ENCODE peak calls at places on chromosome 2, in four cellular contexts. One of them, this sample, is unnamed.

GRCh38 chr2:40286721-40287120 is 165.2 kb downstream of the SLC8A1 start:
- DNase-seq in coronary artery: no peak
- DNase-seq in brain microvascular endothelial cell: no peak
- DNase-seq in testis: no peak
- DNase-seq in this sample: no peak

GRCh38 chr2:43326116-43326825 is 99.9 kb upstream of the ZFP36L2 start:
- DNase-seq in testis: no peak
- DNase-seq in coronary artery: no peak
- DNase-seq in brain microvascular endothelial cell: no peak
- DNase-seq in this sample: no peak

GRCh38 chr2:110662560-110662959 is 15.3 kb downstream of the BUB1 start:
- DNase-seq in brain microvascular endothelial cell: peak; percentile 70
- DNase-seq in coronary artery: no peak
- DNase-seq in testis: no peak
- DNase-seq in this sample: no peak

GRCh38 chr2:132475615-132476014 is 59.0 kb downstream of the GPR39 start:
- DNase-seq in brain microvascular endothelial cell: no peak
- DNase-seq in coronary artery: no peak
- DNase-seq in testis: no peak
- DNase-seq in this sample: no peak

GRCh38 chr2:42722328-42723190 is 41.4 kb downstream of the OXER1 start:
- DNase-seq in brain microvascular endothelial cell: peak; percentile 94
- DNase-seq in coronary artery: no peak
- DNase-seq in testis: peak; percentile 77
- DNase-seq in this sample: peak; percentile 82

GRCh38 chr2:231781798-231782726 is 980 bp upstream of the PDE6D start:
- DNase-seq in testis: peak; percentile 34
- DNase-seq in coronary artery: no peak
- DNase-seq in brain microvascular endothelial cell: peak; percentile 29
- DNase-seq in this sample: no peak

GRCh38 chr2:27249077-27249890 is 13.6 kb downstream of the SLC30A3 start:
- DNase-seq in coronary artery: no peak
- DNase-seq in brain microvascular endothelial cell: peak; percentile 36
- DNase-seq in testis: no peak
- DNase-seq in this sample: no peak

GRCh38 chr2:234454433-234454832 is 42.4 kb downstream of the ARL4C start:
- DNase-seq in coronary artery: no peak
- DNase-seq in testis: no peak
- DNase-seq in brain microvascular endothelial cell: no peak
- DNase-seq in this sample: no peak

GRCh38 chr2:10367472-10368439 is 65.1 kb downstream of the HPCAL1 start:
- DNase-seq in brain microvascular endothelial cell: no peak
- DNase-seq in coronary artery: no peak
- DNase-seq in testis: no peak
- DNase-seq in this sample: no peak

GRCh38 chr2:230878599-230878965 is 13.8 kb downstream of the ITM2C start:
- DNase-seq in testis: no peak
- DNase-seq in brain microvascular endothelial cell: no peak
- DNase-seq in coronary artery: peak; percentile 60
- DNase-seq in this sample: no peak

GRCh38 chr2:219281588-219281987 is 2.4 kb downstream of the DNAJB2 start:
- DNase-seq in testis: no peak
- DNase-seq in brain microvascular endothelial cell: no peak
- DNase-seq in coronary artery: no peak
- DNase-seq in this sample: no peak

GRCh38 chr2:219278655-219279150 is 463 bp upstream of the DNAJB2 start:
- DNase-seq in brain microvascular endothelial cell: no peak
- DNase-seq in testis: no peak
- DNase-seq in coronary artery: no peak
- DNase-seq in this sample: no peak

GRCh38 chr2:219280682-219281081 is 1.5 kb downstream of the DNAJB2 start:
- DNase-seq in coronary artery: no peak
- DNase-seq in testis: no peak
- DNase-seq in brain microvascular endothelial cell: no peak
- DNase-seq in this sample: no peak

GRCh38 chr2:219279151-219279915 is at the start of gene DNAJB2:
- DNase-seq in coronary artery: peak; percentile 99
- DNase-seq in brain microvascular endothelial cell: peak; percentile 99
- DNase-seq in testis: peak; percentile 98
- DNase-seq in this sample: peak; percentile 98

DNA sequence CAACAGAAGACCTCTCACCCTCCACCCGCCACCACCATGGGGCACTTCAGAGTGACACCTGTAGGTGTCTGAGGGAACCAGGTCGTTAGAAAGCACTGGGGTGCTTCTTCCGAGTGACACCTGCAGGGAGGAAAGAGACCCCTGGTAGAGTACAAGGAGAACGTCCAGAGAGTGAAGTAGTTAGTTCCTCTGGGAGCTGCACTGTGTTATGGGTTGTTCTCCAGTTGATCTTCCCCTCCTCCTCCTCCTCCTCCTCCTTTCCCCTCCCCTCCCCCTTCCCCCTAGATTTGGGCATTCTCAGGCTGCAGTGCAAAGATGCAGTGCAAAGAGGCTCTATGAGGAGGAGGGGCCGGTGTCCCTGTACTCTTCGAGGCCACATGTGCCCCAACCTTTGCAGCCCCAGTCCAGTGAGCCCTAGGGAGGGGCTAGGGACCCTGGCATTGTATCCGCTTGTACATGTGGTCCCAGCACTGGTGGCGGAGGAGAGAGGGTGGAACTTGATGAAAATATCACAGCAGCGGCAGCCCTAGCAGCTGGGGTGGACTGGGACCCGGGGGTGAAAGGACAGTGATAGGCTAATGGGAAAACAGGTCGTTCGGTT is 850 bp downstream of the DNAJB2 start:
- DNase-seq in brain microvascular endothelial cell: no peak
- DNase-seq in testis: no peak
- DNase-seq in coronary artery: no peak
- DNase-seq in this sample: no peak
- TF ChIP-seq CTCF in brain microvascular endothelial cell: no peak
- TF ChIP-seq CTCF in testis: no peak
- TF ChIP-seq CTCF in coronary artery: no peak
- TF ChIP-seq CTCF in this sample: no peak

GRCh38 chr2:18266188-18266587 is 294.3 kb downstream of the RDH14 start:
- DNase-seq in testis: no peak
- DNase-seq in coronary artery: no peak
- DNase-seq in brain microvascular endothelial cell: no peak
- DNase-seq in this sample: no peak
- TF ChIP-seq CTCF in testis: peak; percentile 7
- TF ChIP-seq CTCF in coronary artery: no peak
- TF ChIP-seq CTCF in brain microvascular endothelial cell: peak; percentile 54
- TF ChIP-seq CTCF in this sample: no peak

GRCh38 chr2:20211420-20211819 is 13.5 kb downstream of the SDC1 start:
- DNase-seq in testis: no peak
- DNase-seq in coronary artery: no peak
- DNase-seq in brain microvascular endothelial cell: no peak
- DNase-seq in this sample: no peak

GRCh38 chr2:20211860-20212458 is 13.0 kb downstream of the SDC1 start:
- DNase-seq in coronary artery: no peak
- DNase-seq in brain microvascular endothelial cell: no peak
- DNase-seq in testis: no peak
- DNase-seq in this sample: no peak

GRCh38 chr2:20209373-20210109 is 15.4 kb downstream of the SDC1 start:
- DNase-seq in brain microvascular endothelial cell: no peak
- DNase-seq in coronary artery: no peak
- DNase-seq in testis: no peak
- DNase-seq in this sample: no peak

GRCh38 chr2:20208487-20208882 is 16.4 kb downstream of the SDC1 start:
- DNase-seq in coronary artery: no peak
- DNase-seq in brain microvascular endothelial cell: no peak
- DNase-seq in testis: no peak
- DNase-seq in this sample: no peak

GRCh38 chr2:20210462-20210861 is 14.5 kb downstream of the SDC1 start:
- DNase-seq in testis: no peak
- DNase-seq in coronary artery: no peak
- DNase-seq in brain microvascular endothelial cell: no peak
- DNase-seq in this sample: no peak
- TF ChIP-seq CTCF in testis: no peak
- TF ChIP-seq CTCF in coronary artery: no peak
- TF ChIP-seq CTCF in brain microvascular endothelial cell: no peak
- TF ChIP-seq CTCF in this sample: no peak

DNA sequence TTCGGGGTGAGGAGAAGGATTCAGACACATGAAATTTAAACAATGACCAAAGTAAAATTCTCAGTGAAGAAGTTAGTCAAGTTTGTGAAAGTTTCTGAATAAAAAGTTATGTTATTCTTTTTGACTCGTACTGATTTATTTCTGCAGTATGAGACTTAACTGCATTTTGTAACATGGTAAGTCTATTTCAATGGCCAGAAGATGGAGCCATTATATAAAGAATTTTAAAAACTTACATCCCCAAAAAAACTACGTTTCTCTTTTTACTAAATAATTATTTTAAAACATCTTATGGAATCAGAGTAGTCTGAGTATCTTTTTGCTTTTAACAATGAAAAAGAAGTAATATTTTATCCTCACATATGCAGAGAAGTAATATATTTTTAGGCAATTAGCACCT is 51.4 kb upstream of the SCN1A start:
- DNase-seq in coronary artery: no peak
- DNase-seq in brain microvascular endothelial cell: no peak
- DNase-seq in testis: no peak
- DNase-seq in this sample: no peak
- TF ChIP-seq CTCF in coronary artery: no peak
- TF ChIP-seq CTCF in brain microvascular endothelial cell: no peak
- TF ChIP-seq CTCF in testis: no peak
- TF ChIP-seq CTCF in this sample: no peak

GRCh38 chr2:71154798-71155197 is 24.4 kb downstream of the MPHOSPH10 start:
- DNase-seq in testis: no peak
- DNase-seq in coronary artery: no peak
- DNase-seq in brain microvascular endothelial cell: no peak
- DNase-seq in this sample: no peak
- TF ChIP-seq CTCF in testis: no peak
- TF ChIP-seq CTCF in coronary artery: no peak
- TF ChIP-seq CTCF in brain microvascular endothelial cell: peak; percentile 31
- TF ChIP-seq CTCF in this sample: no peak

This sample was measured in right atrium auricular region.